ENCODE peak calls at places on chromosomes 16 and 17, in six cellular contexts. Q is transverse colon, K is stomach, L is sigmoid colon, X is GM12878, B is prostate gland. I is an unnamed sample.

GRCh38 chr17:38608648-38609047 is 2.9 kb upstream of the SRCIN1 start:
- DNase-seq in K (peak; percentile 85), X (no peak), L (no peak), Q (peak; percentile 74), B (peak; percentile 65), I (no peak)

GRCh38 chr16:61042736-61043135 is 993.5 kb downstream of the CDH8 start:
- DNase-seq in X (no peak), K (no peak), Q (no peak), B (no peak), L (no peak), I (no peak)

GRCh38 chr17:16298140-16298662 is 55.1 kb downstream of the CENPV start:
- DNase-seq in Q (no peak), K (no peak), X (no peak), L (no peak), B (no peak), I (no peak)

GRCh38 chr16:35754391-35755369 is 2295.3 kb downstream of the TP53TG3F start:
- DNase-seq in L (no peak), Q (no peak), K (no peak), X (no peak), B (no peak), I (no peak)

GRCh38 chr16:85248269-85248668 is 136.0 kb upstream of the CIBAR2 start:
- DNase-seq in K (no peak), X (no peak), L (no peak), B (no peak), Q (no peak), I (no peak)

GRCh38 chr17:38691154-38691553 is 13.9 kb upstream of the MLLT6 start:
- DNase-seq in K (no peak), B (no peak), Q (no peak), L (no peak), X (no peak), I (no peak)

GRCh38 chr17:48954300-48954755 is 9.7 kb upstream of the SNF8 start:
- DNase-seq in B (no peak), L (no peak), K (no peak), X (no peak), Q (peak; percentile 46), I (peak; percentile 53)

GRCh38 chr17:49915670-49916069 is 53.3 kb upstream of the DLX4 start:
- DNase-seq in L (no peak), X (no peak), Q (no peak), K (no peak), B (no peak), I (no peak)

GRCh38 chr17:54969658-54970572 is 1.4 kb downstream of the STXBP4 start:
- DNase-seq in X (no peak), Q (no peak), B (no peak), K (no peak), L (no peak), I (no peak)

GRCh38 chr16:1825864-1826690 is 548 bp downstream of the HAGH start:
- DNase-seq in L (no peak), X (no peak), B (no peak), Q (peak; percentile 63), K (peak; percentile 63), I (peak; percentile 60)

GRCh38 chr16:31182391-31182790 is 2.5 kb downstream of the FUS start:
- DNase-seq in L (no peak), B (no peak), K (no peak), Q (no peak), X (no peak), I (peak; percentile 35)

GRCh38 chr17:76902476-76902875 is 34.3 kb downstream of the MGAT5B start:
- DNase-seq in Q (no peak), K (no peak), X (no peak), L (no peak), B (no peak), I (no peak)

GRCh38 chr17:58308173-58308984 is 20.2 kb downstream of the TSPOAP1 start:
- DNase-seq in L (no peak), K (peak; percentile 25), X (no peak), B (no peak), Q (no peak), I (peak; percentile 85)

GRCh38 chr16:49483651-49484451 is 110.2 kb downstream of the C16orf78 start:
- DNase-seq in L (peak; percentile 44), X (no peak), Q (no peak), K (no peak), B (no peak), I (no peak)

DNA sequence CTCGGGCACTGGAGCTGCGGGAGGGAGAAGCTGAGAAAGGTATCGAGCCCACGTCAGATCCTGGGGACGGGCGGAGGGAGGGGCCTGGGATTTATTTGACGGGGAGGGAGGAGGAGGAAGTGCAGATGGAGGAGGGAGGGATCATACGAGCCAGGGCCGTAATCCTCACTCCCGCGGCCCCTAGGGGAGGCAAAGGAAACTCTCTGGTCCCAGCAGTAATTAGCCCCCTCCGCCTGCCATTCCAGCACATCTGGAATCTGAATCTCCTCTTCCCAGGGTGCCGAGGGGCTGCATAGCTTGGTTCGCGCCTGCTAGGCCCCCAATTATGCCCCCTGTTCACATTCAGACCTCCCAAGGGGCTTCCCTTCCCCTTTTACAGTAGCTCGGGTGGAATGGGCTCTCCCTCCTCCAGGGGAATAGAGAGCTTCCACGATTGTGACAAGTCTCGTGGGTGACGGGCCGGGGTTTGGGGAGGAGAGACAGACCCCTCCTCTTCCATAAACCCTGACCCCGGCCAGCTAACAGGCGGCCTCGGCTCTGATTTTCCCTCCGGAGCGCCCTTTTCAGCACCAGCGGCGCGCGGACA is at the start of gene SEZ6L2:
- DNase-seq in X (no peak), B (peak; percentile 82), Q (peak; percentile 86), K (peak; percentile 89), L (no peak), I (peak; percentile 51)
- TF ChIP-seq CTCF in X (no peak), B (no peak), Q (no peak), K (no peak), L (no peak), I (no peak)

GRCh38 chr16:694187-694862 is 4.1 kb upstream of the WDR24 start:
- DNase-seq in Q (no peak), K (no peak), X (no peak), B (no peak), L (no peak), I (no peak)
- TF ChIP-seq POLR2AphosphoS5 in Q (no peak), K (no peak), X (no peak), B (no peak), L (no peak), I (no peak)

GRCh38 chr16:3983081-3983520 is 102.6 kb upstream of the CREBBP start:
- DNase-seq in B (peak; percentile 79), Q (peak; percentile 76), K (peak; percentile 82), L (peak; percentile 85), X (no peak), I (peak; percentile 72)
- TF ChIP-seq CTCF in B (no peak), Q (peak; percentile 62), K (no peak), L (peak; percentile 65), X (peak; percentile 67), I (peak; percentile 75)

GRCh38 chr17:41966453-41967140 is at the start of gene CNP:
- DNase-seq in Q (peak; percentile 94), L (peak; percentile 95), B (peak; percentile 88), X (peak; percentile 49), K (peak; percentile 94), I (peak; percentile 83)
- TF ChIP-seq POLR2AphosphoS5 in Q (peak; percentile 89), L (peak; percentile 95), B (peak; percentile 68), X (peak; percentile 48), K (peak; percentile 94), I (peak; percentile 49)

GRCh38 chr16:66581246-66581952 is 2.1 kb downstream of the CMTM2 start:
- DNase-seq in Q (no peak), K (no peak), B (no peak), X (no peak), L (no peak), I (no peak)

GRCh38 chr16:66578596-66579531 is at the start of gene CMTM2:
- DNase-seq in B (no peak), K (no peak), L (no peak), X (no peak), Q (no peak), I (no peak)

GRCh38 chr16:66585477-66586239 is 6.4 kb downstream of the CMTM2 start:
- DNase-seq in Q (no peak), L (no peak), B (no peak), K (no peak), X (no peak), I (no peak)

GRCh38 chr16:66576306-66576705 is 3.0 kb upstream of the CMTM2 start:
- DNase-seq in L (no peak), Q (no peak), X (no peak), K (no peak), B (no peak), I (no peak)

DNA sequence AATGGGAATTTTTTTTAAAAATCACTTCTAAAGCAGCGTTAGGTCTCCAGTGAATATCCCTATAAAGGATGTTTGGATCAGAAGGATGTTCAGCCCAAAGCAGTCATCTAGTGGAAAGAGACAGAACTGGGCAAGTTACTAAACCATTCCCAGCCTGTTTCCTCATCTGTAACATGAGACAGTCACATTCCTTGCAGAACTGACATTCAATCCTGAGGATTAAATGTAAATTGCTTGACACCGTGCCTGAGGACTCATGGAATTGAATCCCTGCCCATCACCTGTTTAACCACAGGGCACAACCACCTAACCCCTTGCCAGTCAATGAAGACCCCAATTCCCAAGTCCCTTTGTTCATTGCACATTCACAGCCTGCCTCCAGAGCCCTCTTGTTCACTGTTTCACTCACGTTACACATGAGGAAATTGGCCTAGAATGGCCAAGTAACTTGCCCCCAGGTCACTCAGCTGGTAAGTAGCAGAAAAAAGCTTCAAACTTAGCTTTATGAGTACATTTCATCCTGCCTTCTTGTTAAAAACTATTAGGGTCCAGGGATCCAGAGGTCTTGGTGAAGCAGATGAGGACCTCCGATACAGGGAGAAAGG is 1.4 kb downstream of the CMTM2 start:
- DNase-seq in Q (no peak), K (no peak), B (no peak), X (no peak), L (no peak), I (no peak)
- TF ChIP-seq CTCF in Q (no peak), K (no peak), B (no peak), X (no peak), L (no peak), I (no peak)

DNA sequence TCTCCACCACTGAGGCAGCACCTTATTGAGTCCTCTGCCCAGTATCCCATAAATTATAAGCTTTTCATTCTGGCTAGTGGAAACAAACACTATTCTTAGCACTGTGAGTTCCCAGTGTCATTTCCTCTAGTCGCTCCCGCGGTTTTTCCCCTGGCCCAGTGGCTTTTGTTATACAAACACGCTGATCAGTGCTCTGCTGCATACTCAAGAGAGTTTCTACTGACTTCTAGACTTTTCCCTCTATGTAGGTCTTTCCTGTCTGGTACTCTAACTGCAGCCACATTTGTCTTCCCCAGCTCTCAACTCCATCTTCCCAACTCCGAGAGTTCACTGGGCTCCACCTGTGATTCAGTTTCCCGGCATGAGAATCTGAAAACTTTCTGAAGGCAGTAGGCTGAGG is 556.6 kb upstream of the SALL1 start:
- DNase-seq in X (no peak), L (no peak), Q (no peak), B (no peak), K (no peak), I (no peak)
- TF ChIP-seq POLR2AphosphoS5 in X (no peak), L (no peak), Q (no peak), B (no peak), K (no peak), I (no peak)